ENCODE peak calls at places on chromosomes 6 and 20, in seven cellular contexts. One of them, this sample, is unnamed.

GRCh38 chr6:41699063-41699462 is 36.3 kb downstream of the TFEB start:
- ATAC-seq in T-helper 17 cell: no peak
- ATAC-seq in Right ventricle myocardium inferior: no peak
- ATAC-seq in right lobe of liver: no peak
- ATAC-seq in memory B cell: peak; percentile 37
- ATAC-seq in central memory CD8-positive, alpha-beta T cell: no peak
- ATAC-seq in CD8-positive, alpha-beta T cell: no peak
- ATAC-seq in this sample: no peak

GRCh38 chr6:124090491-124090890 is 286.8 kb downstream of the NKAIN2 start:
- ATAC-seq in right lobe of liver: no peak
- ATAC-seq in memory B cell: no peak
- ATAC-seq in Right ventricle myocardium inferior: no peak
- ATAC-seq in central memory CD8-positive, alpha-beta T cell: no peak
- ATAC-seq in CD8-positive, alpha-beta T cell: no peak
- ATAC-seq in T-helper 17 cell: no peak
- ATAC-seq in this sample: no peak

GRCh38 chr6:41170547-41171160 is 7.7 kb upstream of the TREM2 start:
- ATAC-seq in Right ventricle myocardium inferior: no peak
- ATAC-seq in CD8-positive, alpha-beta T cell: no peak
- ATAC-seq in right lobe of liver: no peak
- ATAC-seq in T-helper 17 cell: no peak
- ATAC-seq in central memory CD8-positive, alpha-beta T cell: no peak
- ATAC-seq in memory B cell: no peak
- ATAC-seq in this sample: no peak

GRCh38 chr20:16069416-16070010 is 503.7 kb downstream of the KIF16B start:
- ATAC-seq in memory B cell: peak; percentile 96
- ATAC-seq in T-helper 17 cell: peak; percentile 32
- ATAC-seq in Right ventricle myocardium inferior: no peak
- ATAC-seq in central memory CD8-positive, alpha-beta T cell: no peak
- ATAC-seq in CD8-positive, alpha-beta T cell: no peak
- ATAC-seq in right lobe of liver: no peak
- ATAC-seq in this sample: no peak

GRCh38 chr6:163405412-163406309 is 8.9 kb upstream of the QKI start:
- ATAC-seq in central memory CD8-positive, alpha-beta T cell: no peak
- ATAC-seq in right lobe of liver: peak; percentile 92
- ATAC-seq in CD8-positive, alpha-beta T cell: peak; percentile 56
- ATAC-seq in memory B cell: peak; percentile 84
- ATAC-seq in T-helper 17 cell: peak; percentile 77
- ATAC-seq in Right ventricle myocardium inferior: peak; percentile 89
- ATAC-seq in this sample: peak; percentile 31

GRCh38 chr6:134185277-134185676 is 132.6 kb downstream of the SGK1 start:
- ATAC-seq in right lobe of liver: no peak
- ATAC-seq in Right ventricle myocardium inferior: peak; percentile 69
- ATAC-seq in T-helper 17 cell: no peak
- ATAC-seq in CD8-positive, alpha-beta T cell: no peak
- ATAC-seq in memory B cell: no peak
- ATAC-seq in central memory CD8-positive, alpha-beta T cell: no peak
- ATAC-seq in this sample: no peak

GRCh38 chr6:12516070-12516469 is 200.5 kb upstream of the PHACTR1 start:
- ATAC-seq in memory B cell: no peak
- ATAC-seq in right lobe of liver: peak; percentile 75
- ATAC-seq in T-helper 17 cell: no peak
- ATAC-seq in Right ventricle myocardium inferior: peak; percentile 44
- ATAC-seq in CD8-positive, alpha-beta T cell: no peak
- ATAC-seq in central memory CD8-positive, alpha-beta T cell: no peak
- ATAC-seq in this sample: peak; percentile 72

GRCh38 chr20:10115021-10115420 is 80.2 kb downstream of the ANKEF1 start:
- ATAC-seq in Right ventricle myocardium inferior: no peak
- ATAC-seq in memory B cell: no peak
- ATAC-seq in T-helper 17 cell: no peak
- ATAC-seq in right lobe of liver: no peak
- ATAC-seq in central memory CD8-positive, alpha-beta T cell: no peak
- ATAC-seq in CD8-positive, alpha-beta T cell: no peak
- ATAC-seq in this sample: peak; percentile 94

This sample was measured in SK-N-SH treated with all-trans-retinoic acid at 6 μM for 48 hours.